ENCODE peak calls at places on chromosomes 13 and 19, in nine cellular contexts. C, D, U, G, V, P, L, B and Z are unnamed samples.

GRCh38 chr19:40489882-40490230 is 23.1 kb downstream of the SPTBN4 start:
- DNase-seq in C (no peak), D (no peak), U (no peak), G (no peak), V (no peak), P (no peak), L (no peak), B (no peak), Z (no peak)

GRCh38 chr19:45876411-45877197 is 9.3 kb downstream of the IRF2BP1 start:
- DNase-seq in C (peak; percentile 47), D (no peak), U (no peak), G (no peak), V (no peak), P (peak; percentile 61), L (no peak), B (peak; percentile 70), Z (no peak)

GRCh38 chr13:49367640-49368431 is 76.0 kb downstream of the CAB39L start:
- DNase-seq in C (peak; percentile 37), D (no peak), U (no peak), G (no peak), V (no peak), P (peak; percentile 67), L (no peak), B (no peak), Z (no peak)

GRCh38 chr19:23914402-23915286 is at the start of gene ZNF726:
- DNase-seq in C (peak; percentile 93), D (peak; percentile 26), U (peak; percentile 96), G (peak; percentile 79), V (peak; percentile 77), P (no peak), L (peak; percentile 59), B (peak; percentile 85), Z (peak; percentile 92)

GRCh38 chr19:15248648-15249559 is 16.7 kb upstream of the EPHX3 start:
- DNase-seq in C (peak; percentile 89), D (peak; percentile 64), U (no peak), G (no peak), V (no peak), P (no peak), L (peak; percentile 61), B (peak; percentile 88), Z (no peak)

GRCh38 chr19:16002380-16002779 is 53.6 kb downstream of the OR10H4 start:
- DNase-seq in C (no peak), D (no peak), U (no peak), G (no peak), V (no peak), P (no peak), L (no peak), B (no peak), Z (peak; percentile 2)

GRCh38 chr19:14061751-14062557 is at the start of gene PALM3:
- DNase-seq in C (no peak), D (no peak), U (no peak), G (no peak), V (no peak), P (no peak), L (no peak), B (no peak), Z (no peak)

GRCh38 chr19:14434543-14435319 is 1.6 kb downstream of the PKN1 start:
- DNase-seq in C (peak; percentile 77), D (peak; percentile 36), U (no peak), G (no peak), V (no peak), P (no peak), L (no peak), B (peak; percentile 87), Z (peak; percentile 32)

GRCh38 chr13:70333752-70334151 is 225.5 kb upstream of the KLHL1 start:
- DNase-seq in C (no peak), D (no peak), U (no peak), G (no peak), V (no peak), P (no peak), L (no peak), B (no peak), Z (no peak)

GRCh38 chr13:94312511-94313191 is 166.8 kb downstream of the DCT start:
- DNase-seq in C (peak; percentile 32), D (no peak), U (no peak), G (no peak), V (no peak), P (peak; percentile 56), L (no peak), B (peak; percentile 16), Z (no peak)

GRCh38 chr13:112908342-112908741 is 60.7 kb upstream of the MCF2L start:
- DNase-seq in C (no peak), D (no peak), U (no peak), G (no peak), V (no peak), P (no peak), L (no peak), B (no peak), Z (no peak)

GRCh38 chr13:101080616-101081015 is 335.7 kb downstream of the NALCN start:
- DNase-seq in C (no peak), D (no peak), U (no peak), G (no peak), V (no peak), P (no peak), L (no peak), B (no peak), Z (no peak)

GRCh38 chr13:100356889-100357288 is 231.7 kb downstream of the GGACT start:
- DNase-seq in C (no peak), D (no peak), U (no peak), G (no peak), V (no peak), P (no peak), L (no peak), B (peak; percentile 28), Z (no peak)

GRCh38 chr13:57631607-57632275 is at the start of gene PCDH17:
- DNase-seq in C (peak; percentile 74), D (no peak), U (no peak), G (no peak), V (no peak), P (peak; percentile 70), L (no peak), B (peak; percentile 86), Z (peak; percentile 15)

GRCh38 chr13:74210693-74211393 is 76.6 kb upstream of the KLF12 start:
- DNase-seq in C (peak; percentile 98), D (peak; percentile 32), U (no peak), G (no peak), V (no peak), P (no peak), L (peak; percentile 76), B (peak; percentile 93), Z (peak; percentile 81)

GRCh38 chr19:17719730-17720486 is 628 bp downstream of the MAP1S start:
- DNase-seq in C (no peak), D (no peak), U (no peak), G (peak; percentile 21), V (no peak), P (peak; percentile 37), L (no peak), B (no peak), Z (no peak)

GRCh38 chr19:17716309-17716929 is 2.9 kb upstream of the MAP1S start:
- DNase-seq in C (no peak), D (no peak), U (no peak), G (no peak), V (no peak), P (no peak), L (no peak), B (no peak), Z (no peak)

GRCh38 chr19:17718988-17719711 is at the start of gene MAP1S:
- DNase-seq in C (peak; percentile 44), D (no peak), U (no peak), G (peak; percentile 64), V (peak; percentile 49), P (peak; percentile 96), L (no peak), B (peak; percentile 65), Z (no peak)

GRCh38 chr19:17720487-17720839 is 1.2 kb downstream of the MAP1S start:
- DNase-seq in C (no peak), D (no peak), U (no peak), G (no peak), V (no peak), P (no peak), L (no peak), B (no peak), Z (no peak)

GRCh38 chr19:17718467-17718987 is 753 bp upstream of the MAP1S start:
- DNase-seq in C (no peak), D (no peak), U (no peak), G (no peak), V (no peak), P (peak; percentile 62), L (no peak), B (no peak), Z (no peak)
- H3K27ac ChIP-seq in C (peak overlapping the region; percentile 34), D (no peak overlapping the region), U (no peak overlapping the region), G (no peak overlapping the region), V (no peak overlapping the region), P (peak overlapping the region; percentile 76), L (no peak overlapping the region), B (no peak overlapping the region), Z (no peak overlapping the region)

DNA sequence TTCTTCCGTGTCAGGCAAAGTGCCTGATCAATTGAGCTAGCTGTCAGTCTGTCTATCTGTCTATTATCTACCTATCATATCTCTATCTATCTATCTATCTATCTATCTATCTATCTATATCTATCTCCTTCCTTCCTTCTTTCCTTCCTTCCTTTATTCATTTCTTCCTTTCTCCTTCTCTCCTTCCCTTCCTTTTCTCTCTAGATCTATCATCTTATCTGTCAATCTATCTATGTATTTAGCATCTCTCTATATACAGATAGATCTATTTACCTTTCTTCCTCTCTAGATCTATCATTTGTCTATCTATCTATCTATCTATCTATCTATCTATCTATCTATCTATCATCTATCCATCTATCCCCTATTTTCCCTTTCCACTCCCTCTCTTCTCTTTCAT is 5.9 kb upstream of the ZNF536 start:
- DNase-seq in C (no peak), D (no peak), U (no peak), G (no peak), V (no peak), P (no peak), L (no peak), B (no peak), Z (no peak)
- H3K27me3 ChIP-seq in C (no peaks in the 10 kb centered on the region), D (no peaks in the 10 kb centered on the region), U (peaks cover 34% of the 10 kb centered on the region), G (no peaks in the 10 kb centered on the region), V (no peaks in the 10 kb centered on the region), P (no peaks in the 10 kb centered on the region), L (no peaks in the 10 kb centered on the region), B (no peaks in the 10 kb centered on the region), Z (no peaks in the 10 kb centered on the region)

GRCh38 chr19:18763674-18764590 is 27.2 kb downstream of the COMP start:
- DNase-seq in C (peak; percentile 75), D (no peak), U (no peak), G (no peak), V (no peak), P (no peak), L (no peak), B (no peak), Z (peak; percentile 88)
- H3K27ac ChIP-seq in C (no peak overlapping the region), D (no peak overlapping the region), U (no peak overlapping the region), G (no peak overlapping the region), V (no peak overlapping the region), P (no peak overlapping the region), L (no peak overlapping the region), B (no peak overlapping the region), Z (no peak overlapping the region)

DNA sequence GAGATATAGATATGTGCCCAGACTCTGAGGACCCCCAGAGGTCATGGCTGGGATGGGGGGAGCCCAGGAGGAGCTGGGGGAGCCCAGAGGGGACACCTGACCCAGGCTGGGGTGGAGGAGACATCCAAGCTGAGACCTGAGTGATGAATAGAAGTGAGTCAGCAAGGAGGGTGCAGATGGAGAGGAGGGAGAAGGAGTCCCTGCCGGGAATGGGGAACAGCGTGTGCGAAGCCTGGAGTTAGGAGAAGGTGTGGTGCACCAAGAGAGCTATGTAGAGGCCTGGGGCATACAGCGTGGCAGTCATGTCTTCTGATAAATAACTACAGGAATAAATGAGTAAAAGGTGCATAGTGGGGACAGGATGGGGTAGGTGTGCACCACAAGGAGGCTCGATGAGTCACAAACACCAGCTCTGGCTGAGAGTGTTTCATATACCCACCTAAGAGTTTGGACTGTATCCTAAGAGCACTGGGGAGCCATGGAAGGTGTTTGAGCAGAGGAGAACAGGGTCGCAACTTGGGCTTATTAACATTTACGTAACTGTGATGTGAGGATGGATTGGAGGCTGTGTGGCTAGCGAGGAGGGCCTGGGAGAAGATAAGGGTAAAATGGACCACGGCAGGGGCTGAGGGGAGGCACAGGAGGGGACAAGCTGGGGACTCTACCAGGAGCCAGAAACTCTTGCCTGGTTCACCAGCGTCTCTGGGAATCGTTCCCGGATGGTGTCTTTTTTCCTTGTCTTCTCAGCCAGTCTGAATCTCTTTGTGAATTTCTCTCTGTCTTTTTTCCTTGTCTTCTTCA is 1.4 kb downstream of the CEACAM18 start:
- DNase-seq in C (no peak), D (no peak), U (no peak), G (no peak), V (no peak), P (no peak), L (no peak), B (no peak), Z (no peak)
- H3K27me3 ChIP-seq in C (no peaks in the 10 kb centered on the region), D (no peaks in the 10 kb centered on the region), U (peaks cover 70% of the 10 kb centered on the region), G (no peaks in the 10 kb centered on the region), V (no peaks in the 10 kb centered on the region), P (no peaks in the 10 kb centered on the region), L (no peaks in the 10 kb centered on the region), B (no peaks in the 10 kb centered on the region), Z (no peaks in the 10 kb centered on the region)